ENCODE peak calls at places on chromosomes 12 and 14, in four cellular contexts. One of them, this sample, is unnamed.
A peak's percentile ranks its signal among the peaks of the same experiment; 100 is the strongest.

GRCh38 chr14:105275267-105275946 is 25.4 kb downstream of the BRF1 start:
- DNase-seq in astrocyte of the spinal cord: peak; percentile 13
- DNase-seq in fibroblast of pulmonary artery: peak; percentile 51
- DNase-seq in AG10803: peak; percentile 70
- DNase-seq in this sample: no peak

GRCh38 chr14:50658203-50658602 is 9.9 kb downstream of the SAV1 start:
- DNase-seq in astrocyte of the spinal cord: peak; percentile 72
- DNase-seq in fibroblast of pulmonary artery: peak; percentile 82
- DNase-seq in AG10803: peak; percentile 69
- DNase-seq in this sample: peak; percentile 17

GRCh38 chr12:29796823-29797263 is 13.1 kb upstream of the TMTC1 start:
- DNase-seq in astrocyte of the spinal cord: peak; percentile 92
- DNase-seq in fibroblast of pulmonary artery: peak; percentile 94
- DNase-seq in AG10803: peak; percentile 65
- DNase-seq in this sample: peak; percentile 83

GRCh38 chr14:45253754-45254300 is 825 bp upstream of the MIS18BP1 start:
- DNase-seq in astrocyte of the spinal cord: no peak
- DNase-seq in fibroblast of pulmonary artery: peak; percentile 53
- DNase-seq in AG10803: peak; percentile 70
- DNase-seq in this sample: peak; percentile 43

GRCh38 chr12:56186957-56187356 is 2.3 kb downstream of the SMARCC2 start:
- DNase-seq in astrocyte of the spinal cord: no peak
- DNase-seq in fibroblast of pulmonary artery: no peak
- DNase-seq in AG10803: no peak
- DNase-seq in this sample: no peak

GRCh38 chr12:6285063-6285477 is 25.4 kb upstream of the PLEKHG6 start:
- DNase-seq in astrocyte of the spinal cord: peak; percentile 74
- DNase-seq in fibroblast of pulmonary artery: peak; percentile 85
- DNase-seq in AG10803: peak; percentile 58
- DNase-seq in this sample: peak; percentile 72

GRCh38 chr12:102169922-102170698 is 27.5 kb downstream of the PMCH start:
- DNase-seq in astrocyte of the spinal cord: peak; percentile 32
- DNase-seq in fibroblast of pulmonary artery: peak; percentile 59
- DNase-seq in AG10803: peak; percentile 22
- DNase-seq in this sample: peak; percentile 54

GRCh38 chr12:5135126-5135525 is 91.4 kb downstream of the KCNA5 start:
- DNase-seq in astrocyte of the spinal cord: no peak
- DNase-seq in fibroblast of pulmonary artery: no peak
- DNase-seq in AG10803: peak; percentile 25
- DNase-seq in this sample: no peak

GRCh38 chr14:54625158-54625557 is 58.2 kb downstream of the SAMD4A start:
- DNase-seq in astrocyte of the spinal cord: peak; percentile 40
- DNase-seq in fibroblast of pulmonary artery: peak; percentile 42
- DNase-seq in AG10803: peak; percentile 88
- DNase-seq in this sample: peak; percentile 41

GRCh38 chr12:21330682-21331253 is 3.9 kb downstream of the SLCO1A2 start:
- DNase-seq in astrocyte of the spinal cord: peak; percentile 42
- DNase-seq in fibroblast of pulmonary artery: peak; percentile 2
- DNase-seq in AG10803: no peak
- DNase-seq in this sample: no peak

GRCh38 chr14:78319826-78320635 is 149.9 kb downstream of the NRXN3 start:
- DNase-seq in astrocyte of the spinal cord: no peak
- DNase-seq in fibroblast of pulmonary artery: no peak
- DNase-seq in AG10803: no peak
- DNase-seq in this sample: no peak

GRCh38 chr14:24343795-24344660 is 4.2 kb upstream of the RIPK3 start:
- DNase-seq in astrocyte of the spinal cord: no peak
- DNase-seq in fibroblast of pulmonary artery: no peak
- DNase-seq in AG10803: no peak
- DNase-seq in this sample: no peak

GRCh38 chr12:79223761-79224160 is 359.2 kb downstream of the SYT1 start:
- DNase-seq in astrocyte of the spinal cord: no peak
- DNase-seq in fibroblast of pulmonary artery: no peak
- DNase-seq in AG10803: no peak
- DNase-seq in this sample: no peak

GRCh38 chr14:31692376-31692781 is 131.2 kb downstream of the NUBPL start:
- DNase-seq in astrocyte of the spinal cord: peak; percentile 50
- DNase-seq in fibroblast of pulmonary artery: peak; percentile 17
- DNase-seq in AG10803: peak; percentile 59
- DNase-seq in this sample: no peak

GRCh38 chr12:28583771-28584261 is 393.6 kb downstream of the CCDC91 start:
- DNase-seq in astrocyte of the spinal cord: peak; percentile 57
- DNase-seq in fibroblast of pulmonary artery: peak; percentile 38
- DNase-seq in AG10803: peak; percentile 82
- DNase-seq in this sample: peak; percentile 52
- TF ChIP-seq CTCF in astrocyte of the spinal cord: peak; percentile 25
- TF ChIP-seq CTCF in fibroblast of pulmonary artery: peak; percentile 23
- TF ChIP-seq CTCF in AG10803: peak; percentile 36
- TF ChIP-seq CTCF in this sample: no peak

GRCh38 chr12:57620936-57621496 is 9.8 kb downstream of the ARHGEF25 start:
- DNase-seq in astrocyte of the spinal cord: no peak
- DNase-seq in fibroblast of pulmonary artery: no peak
- DNase-seq in AG10803: no peak
- DNase-seq in this sample: no peak
- H3K4me3 ChIP-seq in astrocyte of the spinal cord: no peak overlapping the region
- H3K4me3 ChIP-seq in fibroblast of pulmonary artery: peak overlapping the region; percentile 42
- H3K4me3 ChIP-seq in AG10803: peak overlapping the region; percentile 45
- H3K4me3 ChIP-seq in this sample: peak overlapping the region; percentile 23

GRCh38 chr12:100987552-100988277 is 193.1 kb downstream of the ANO4 start:
- DNase-seq in astrocyte of the spinal cord: peak; percentile 54
- DNase-seq in fibroblast of pulmonary artery: peak; percentile 62
- DNase-seq in AG10803: peak; percentile 76
- DNase-seq in this sample: peak; percentile 64
- TF ChIP-seq CTCF in astrocyte of the spinal cord: peak; percentile 64
- TF ChIP-seq CTCF in fibroblast of pulmonary artery: peak; percentile 69
- TF ChIP-seq CTCF in AG10803: peak; percentile 57
- TF ChIP-seq CTCF in this sample: peak; percentile 41

DNA sequence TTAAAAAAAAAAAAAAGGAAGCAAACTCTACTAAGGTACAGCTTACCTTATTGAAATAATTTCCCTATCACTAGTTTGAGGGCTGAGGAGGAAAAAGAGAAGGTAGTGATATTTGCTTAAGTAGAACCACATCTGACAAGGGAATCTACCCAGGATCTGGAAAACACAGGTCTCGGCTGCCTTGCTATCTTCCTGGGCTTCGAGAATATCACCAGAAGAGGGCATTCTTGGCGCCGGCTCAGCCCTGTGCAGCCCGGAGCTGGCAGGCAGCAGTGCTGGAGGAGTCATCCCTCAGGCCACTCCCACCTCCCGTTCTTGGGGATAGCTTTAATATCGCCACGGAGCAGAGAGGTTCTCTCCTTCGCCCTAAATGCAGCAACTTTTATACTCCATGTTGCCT is 1181.2 kb downstream of the VRK1 start:
- DNase-seq in astrocyte of the spinal cord: peak; percentile 67
- DNase-seq in fibroblast of pulmonary artery: peak; percentile 2
- DNase-seq in AG10803: peak; percentile 66
- DNase-seq in this sample: peak; percentile 88
- H3K4me3 ChIP-seq in astrocyte of the spinal cord: no peak overlapping the region
- H3K4me3 ChIP-seq in fibroblast of pulmonary artery: no peak overlapping the region
- H3K4me3 ChIP-seq in AG10803: peak overlapping the region; percentile 50
- H3K4me3 ChIP-seq in this sample: no peak overlapping the region

DNA sequence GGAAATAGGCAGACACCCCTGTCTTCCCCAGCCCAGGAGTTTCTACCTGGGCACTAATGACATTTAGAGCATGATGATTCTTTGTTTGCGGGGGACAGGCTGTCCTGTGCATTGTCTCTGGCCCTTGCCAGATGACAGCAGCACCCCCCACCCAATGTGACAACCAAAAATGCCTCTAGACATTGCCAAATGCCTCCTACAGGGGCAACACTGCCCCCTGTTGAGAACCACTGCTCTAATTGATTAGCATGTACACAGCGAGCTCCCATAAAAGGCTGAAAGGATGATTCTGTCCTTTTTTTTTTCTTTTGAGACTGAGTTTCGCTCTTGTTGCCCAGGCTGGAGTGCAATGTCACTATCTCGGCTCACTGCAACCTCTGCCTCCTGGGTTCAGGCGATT is 50.5 kb downstream of the MAP1LC3B2 start:
- DNase-seq in astrocyte of the spinal cord: no peak
- DNase-seq in fibroblast of pulmonary artery: peak; percentile 23
- DNase-seq in AG10803: no peak
- DNase-seq in this sample: no peak
- TF ChIP-seq CTCF in astrocyte of the spinal cord: peak; percentile 22
- TF ChIP-seq CTCF in fibroblast of pulmonary artery: peak; percentile 37
- TF ChIP-seq CTCF in AG10803: peak; percentile 32
- TF ChIP-seq CTCF in this sample: no peak

This sample was measured in epithelial cell of esophagus.